ENCODE peak calls at places on chromosomes 7 and 10, in five cellular contexts. Y, R, N, U and F are unnamed samples.

GRCh38 chr7:142899661-142900060 is 14.1 kb upstream of the TRPV6 start:
- DNase-seq in Y (no peak), R (no peak), N (no peak), U (no peak), F (no peak)

GRCh38 chr7:91685544-91685943 is 195.0 kb downstream of the MTERF1 start:
- DNase-seq in Y (no peak), R (no peak), N (peak; percentile 77), U (no peak), F (no peak)

GRCh38 chr10:132634947-132635271 is 97.3 kb downstream of the INPP5A start:
- DNase-seq in Y (no peak), R (no peak), N (no peak), U (no peak), F (no peak)

GRCh38 chr7:879093-879492 is 2.7 kb downstream of the GET4 start:
- DNase-seq in Y (no peak), R (no peak), N (no peak), U (no peak), F (no peak)

GRCh38 chr7:42774436-42774835 is 137.4 kb downstream of the C7orf25 start:
- DNase-seq in Y (peak; percentile 82), R (no peak), N (no peak), U (no peak), F (no peak)

GRCh38 chr10:87177-88080 is 38.3 kb upstream of the TUBB8 start:
- DNase-seq in Y (no peak), R (no peak), N (no peak), U (peak; percentile 44), F (no peak)

GRCh38 chr10:59872892-59873463 is 33.4 kb downstream of the CCDC6 start:
- DNase-seq in Y (peak; percentile 80), R (peak; percentile 91), N (peak; percentile 94), U (peak; percentile 27), F (peak; percentile 46)

GRCh38 chr7:91194841-91195240 is 69.4 kb upstream of the FZD1 start:
- DNase-seq in Y (no peak), R (no peak), N (no peak), U (no peak), F (no peak)

GRCh38 chr7:134941947-134942346 is 44.4 kb upstream of the AGBL3 start:
- DNase-seq in Y (no peak), R (no peak), N (no peak), U (no peak), F (no peak)

GRCh38 chr7:32496052-32496813 is 944 bp downstream of the AVL9 start:
- DNase-seq in Y (peak; percentile 37), R (no peak), N (no peak), U (no peak), F (no peak)

GRCh38 chr7:15085361-15085760 is 182.8 kb upstream of the DGKB start:
- DNase-seq in Y (no peak), R (no peak), N (no peak), U (no peak), F (no peak)

GRCh38 chr7:47430422-47430821 is 151.5 kb downstream of the TNS3 start:
- DNase-seq in Y (no peak), R (no peak), N (no peak), U (no peak), F (no peak)

GRCh38 chr10:24929056-24929544 is 23.3 kb downstream of the PRTFDC1 start:
- DNase-seq in Y (no peak), R (no peak), N (peak; percentile 94), U (no peak), F (no peak)

GRCh38 chr10:111018021-111018420 is 58.8 kb upstream of the ADRA2A start:
- DNase-seq in Y (no peak), R (no peak), N (no peak), U (no peak), F (no peak)

GRCh38 chr10:69976795-69977546 is 75.7 kb upstream of the MACROH2A2 start:
- DNase-seq in Y (peak; percentile 21), R (no peak), N (no peak), U (no peak), F (no peak)

GRCh38 chr7:104807676-104808075 is 206.3 kb upstream of the KMT2E start:
- DNase-seq in Y (no peak), R (no peak), N (no peak), U (no peak), F (no peak)

GRCh38 chr10:73174148-73174925 is 6.4 kb downstream of the FAM149B1 start:
- DNase-seq in Y (no peak), R (no peak), N (no peak), U (no peak), F (no peak)

GRCh38 chr10:2949948-2950354 is 117.4 kb upstream of the PFKP start:
- DNase-seq in Y (peak; percentile 25), R (no peak), N (no peak), U (no peak), F (peak; percentile 88)

GRCh38 chr7:96558530-96558929 is 151.1 kb downstream of the SEM1 start:
- DNase-seq in Y (no peak), R (no peak), N (no peak), U (no peak), F (no peak)

GRCh38 chr10:69057951-69058297 is 30.0 kb upstream of the SRGN start:
- DNase-seq in Y (peak; percentile 34), R (no peak), N (peak; percentile 62), U (no peak), F (no peak)

GRCh38 chr10:77821036-77821435 is 105.5 kb downstream of the DLG5 start:
- DNase-seq in Y (no peak), R (no peak), N (no peak), U (no peak), F (no peak)

GRCh38 chr10:69446650-69447151 is 4.6 kb upstream of the TSPAN15 start:
- DNase-seq in Y (peak; percentile 80), R (no peak), N (peak; percentile 80), U (peak; percentile 75), F (peak; percentile 65)

GRCh38 chr10:106401161-106401560 is 763.3 kb downstream of the SORCS1 start:
- DNase-seq in Y (peak; percentile 26), R (no peak), N (peak; percentile 38), U (no peak), F (no peak)

GRCh38 chr7:116864084-116864483 is 1.7 kb downstream of the CAPZA2 start:
- DNase-seq in Y (no peak), R (no peak), N (no peak), U (no peak), F (no peak)

GRCh38 chr7:135508853-135509588 is 881 bp downstream of the CNOT4 start:
- DNase-seq in Y (peak; percentile 44), R (no peak), N (peak; percentile 34), U (peak; percentile 39), F (no peak)

GRCh38 chr7:158864507-158864820 is 8.1 kb downstream of the DYNC2I1 start:
- DNase-seq in Y (no peak), R (no peak), N (no peak), U (no peak), F (no peak)
- H3K4me3 ChIP-seq in Y (no peak overlapping the region), R (peak overlapping the region; percentile 87), N (no peak overlapping the region), U (peak overlapping the region; percentile 8), F (no peak overlapping the region)

GRCh38 chr7:2363283-2363682 is 8.7 kb downstream of the EIF3B start:
- DNase-seq in Y (no peak), R (no peak), N (no peak), U (no peak), F (no peak)
- H3K36me3 ChIP-seq in Y (peaks cover 48% of the 10 kb centered on the region), R (peaks cover 6% of the 10 kb centered on the region), N (peaks cover 65% of the 10 kb centered on the region), U (no peaks in the 10 kb centered on the region), F (peaks cover 91% of the 10 kb centered on the region)

GRCh38 chr7:27123021-27123476 is 7.5 kb downstream of the HOXA4 start:
- DNase-seq in Y (peak; percentile 66), R (peak; percentile 56), N (no peak), U (no peak), F (no peak)

GRCh38 chr7:27125986-27126394 is 4.6 kb downstream of the HOXA4 start:
- DNase-seq in Y (no peak), R (peak; percentile 12), N (no peak), U (no peak), F (no peak)

GRCh38 chr7:27123477-27124053 is 7.0 kb downstream of the HOXA4 start:
- DNase-seq in Y (no peak), R (peak; percentile 12), N (no peak), U (no peak), F (no peak)

GRCh38 chr7:27124979-27125689 is 5.4 kb downstream of the HOXA4 start:
- DNase-seq in Y (no peak), R (peak; percentile 13), N (no peak), U (no peak), F (no peak)

DNA sequence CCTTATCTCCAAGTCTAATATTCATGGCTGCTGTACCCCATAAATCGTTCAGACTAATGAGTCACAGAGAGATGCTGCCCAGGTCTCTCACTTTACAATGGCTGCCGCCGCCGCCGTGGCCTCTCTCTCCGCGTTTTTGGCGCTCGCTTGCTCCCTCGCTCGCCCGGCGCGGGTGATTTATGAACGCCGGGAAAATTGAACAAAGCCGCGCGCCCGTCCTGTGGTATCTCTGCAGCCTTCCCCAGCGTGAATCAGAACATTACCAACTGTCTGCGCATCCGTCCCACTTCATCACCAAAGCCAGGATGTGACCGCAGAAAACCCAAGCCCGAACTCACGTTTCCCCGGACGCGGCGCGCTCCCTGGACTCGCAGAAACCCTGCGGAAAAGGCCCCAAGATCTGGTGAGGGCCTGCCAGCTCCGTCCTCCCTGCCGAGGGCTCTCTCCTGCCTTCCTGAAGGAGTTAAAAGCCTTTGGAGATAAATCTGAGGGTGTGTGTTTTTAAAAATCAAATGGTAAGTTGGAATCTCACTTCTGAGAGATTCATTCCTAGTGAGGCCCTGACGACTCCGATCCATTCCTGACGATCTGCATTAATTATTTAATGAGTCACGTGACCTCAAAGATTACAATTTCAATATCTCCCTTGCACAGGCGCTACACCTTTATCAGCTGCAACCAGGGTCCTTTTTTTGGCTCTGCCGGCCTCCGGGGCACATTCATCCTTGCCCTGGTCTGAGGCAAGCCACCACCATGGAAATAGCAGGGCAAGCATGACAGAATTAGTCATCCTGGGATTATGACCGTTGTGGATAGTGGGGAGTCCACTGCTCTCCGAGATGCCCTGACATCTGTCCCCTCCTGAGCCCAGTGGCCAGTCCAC is 6.2 kb downstream of the HOXA4 start:
- DNase-seq in Y (peak; percentile 87), R (peak; percentile 20), N (no peak), U (no peak), F (no peak)
- H3K4me3 ChIP-seq in Y (peak overlapping the region; percentile 43), R (peak overlapping the region; percentile 64), N (no peak overlapping the region), U (no peak overlapping the region), F (no peak overlapping the region)

GRCh38 chr10:26711324-26711723 is 13.8 kb downstream of the PDSS1 start:
- DNase-seq in Y (no peak), R (no peak), N (no peak), U (no peak), F (no peak)

GRCh38 chr10:26714816-26715487 is 17.5 kb downstream of the PDSS1 start:
- DNase-seq in Y (no peak), R (no peak), N (no peak), U (peak; percentile 70), F (no peak)

GRCh38 chr10:26717476-26717875 is 20.0 kb downstream of the PDSS1 start:
- DNase-seq in Y (no peak), R (no peak), N (no peak), U (no peak), F (no peak)

GRCh38 chr10:26714385-26714784 is 16.9 kb downstream of the PDSS1 start:
- DNase-seq in Y (no peak), R (no peak), N (no peak), U (no peak), F (no peak)
- H3K36me3 ChIP-seq in Y (peaks cover 25% of the 10 kb centered on the region), R (no peaks in the 10 kb centered on the region), N (peaks cover 4% of the 10 kb centered on the region), U (no peaks in the 10 kb centered on the region), F (peaks cover 29% of the 10 kb centered on the region)